ENCODE peak calls at places on chromosome 4, in four cellular contexts. T is aorta, D is neural progenitor cell, A is tibial nerve. O is an unnamed sample. For H3K9me3, the result is how much of the 10 kb centered on the place peaks cover.

GRCh38 chr4:2292679-2293108 is 30.8 kb upstream of the MXD4 start:
- DNase-seq in T (peak), D (no peak), A (no peak), O (no peak)

GRCh38 chr4:16196482-16197393 is 29.5 kb downstream of the TAPT1 start:
- DNase-seq in T (no peak), D (peak), A (no peak), O (no peak)

GRCh38 chr4:57282556-57283310 is 172.5 kb upstream of the IGFBP7 start:
- DNase-seq in T (no peak), D (no peak), A (no peak), O (no peak)

GRCh38 chr4:10659251-10659650 is 25.3 kb downstream of the CLNK start:
- DNase-seq in T (no peak), D (no peak), A (no peak), O (no peak)

GRCh38 chr4:173584506-173584905 is 54.5 kb upstream of the HAND2 start:
- DNase-seq in T (no peak), D (no peak), A (no peak), O (no peak)

GRCh38 chr4:141009931-141010330 is 123.3 kb downstream of the RNF150 start:
- DNase-seq in T (no peak), D (no peak), A (no peak), O (no peak)

GRCh38 chr4:186746581-186746980 is 22.9 kb upstream of the FAT1 start:
- DNase-seq in T (no peak), D (no peak), A (no peak), O (no peak)

GRCh38 chr4:139603576-139604387 is 47.8 kb upstream of the SETD7 start:
- DNase-seq in T (no peak), D (peak), A (peak), O (no peak)

GRCh38 chr4:87624698-87625097 is 16.4 kb downstream of the DSPP start:
- DNase-seq in T (no peak), D (no peak), A (no peak), O (no peak)

GRCh38 chr4:13627606-13628301 is at the start of gene BOD1L1:
- DNase-seq in T (peak), D (peak), A (peak), O (peak)

GRCh38 chr4:124234771-124235170 is 477.8 kb downstream of the ANKRD50 start:
- DNase-seq in T (no peak), D (no peak), A (no peak), O (no peak)

GRCh38 chr4:165475706-165476070 is 96.9 kb downstream of the CPE start:
- DNase-seq in T (no peak), D (no peak), A (no peak), O (no peak)
- H3K27ac ChIP-seq in T (no peak), D (no peak), A (no peak), O (no peak)

GRCh38 chr4:152820073-152820472 is 40.3 kb downstream of the ARFIP1 start:
- DNase-seq in T (no peak), D (no peak), A (no peak), O (no peak)
- H3K9me3 ChIP-seq in T (under half), D (under half), A (under half), O (under half)

GRCh38 chr4:185285632-185286393 is 76.4 kb downstream of the SNX25 start:
- DNase-seq in T (no peak), D (no peak), A (no peak), O (no peak)

GRCh38 chr4:185293202-185293601 is 83.8 kb downstream of the SNX25 start:
- DNase-seq in T (no peak), D (no peak), A (no peak), O (no peak)

GRCh38 chr4:185286571-185286970 is 77.2 kb downstream of the SNX25 start:
- DNase-seq in T (no peak), D (no peak), A (no peak), O (no peak)

GRCh38 chr4:185290018-185290607 is 80.7 kb downstream of the SNX25 start:
- DNase-seq in T (no peak), D (no peak), A (no peak), O (no peak)

GRCh38 chr4:185290656-185291055 is 81.3 kb downstream of the SNX25 start:
- DNase-seq in T (no peak), D (no peak), A (no peak), O (no peak)
- H3K27ac ChIP-seq in T (no peak), D (no peak), A (no peak), O (no peak)

DNA sequence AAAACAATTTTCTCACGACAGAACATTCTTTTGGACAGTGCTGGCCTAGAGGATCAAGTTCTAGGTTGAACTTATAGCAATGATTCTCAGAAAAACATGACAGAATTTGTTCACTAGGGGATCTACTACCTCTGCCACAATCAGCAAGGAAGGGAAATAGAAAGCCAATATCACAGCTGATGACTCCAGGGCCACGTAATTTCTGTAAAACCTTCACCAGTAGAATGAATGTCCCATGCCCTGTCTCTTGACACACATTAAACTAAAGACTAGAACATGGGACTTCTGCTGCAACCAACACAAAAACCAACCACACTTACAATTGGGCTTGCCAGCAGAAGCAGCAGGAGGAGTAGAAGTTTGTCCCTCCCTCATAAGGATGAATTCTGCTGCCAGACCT is 86.0 kb upstream of the NPFFR2 start:
- DNase-seq in T (no peak), D (no peak), A (no peak), O (no peak)
- H3K9me3 ChIP-seq in T (under half), D (under half), A (under half), O (under half)

DNA sequence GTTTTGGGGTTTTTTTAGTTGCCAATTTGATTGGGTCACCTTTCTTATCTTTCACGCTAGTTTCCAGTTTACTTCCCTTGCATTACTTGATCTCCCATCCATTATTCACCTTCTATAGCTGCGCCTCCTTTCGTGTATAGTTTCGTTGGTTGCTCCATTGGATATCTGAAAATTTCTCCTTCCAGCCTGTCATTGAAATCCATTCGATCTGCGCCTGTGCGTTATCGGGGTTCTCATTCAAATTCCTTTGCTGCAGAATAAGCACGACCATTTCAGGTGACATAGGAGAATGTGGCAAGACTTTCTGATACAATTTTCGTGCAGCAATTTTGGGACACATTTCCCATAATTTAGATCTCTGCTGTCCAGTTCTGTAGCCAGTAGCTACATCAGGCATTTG is 826 bp downstream of the TRAPPC11 start:
- DNase-seq in T (no peak), D (peak), A (no peak), O (no peak)
- H3K27ac ChIP-seq in T (no peak), D (peak), A (peak), O (no peak)

GRCh38 chr4:128590773-128591172 is 218.7 kb upstream of the JADE1 start:
- DNase-seq in T (no peak), D (no peak), A (no peak), O (no peak)

GRCh38 chr4:128589384-128589957 is 220.0 kb upstream of the JADE1 start:
- DNase-seq in T (no peak), D (no peak), A (no peak), O (no peak)

GRCh38 chr4:128587382-128587781 is 222.1 kb upstream of the JADE1 start:
- DNase-seq in T (no peak), D (no peak), A (no peak), O (no peak)

GRCh38 chr4:128591482-128591881 is 218.0 kb upstream of the JADE1 start:
- DNase-seq in T (no peak), D (no peak), A (no peak), O (no peak)

DNA sequence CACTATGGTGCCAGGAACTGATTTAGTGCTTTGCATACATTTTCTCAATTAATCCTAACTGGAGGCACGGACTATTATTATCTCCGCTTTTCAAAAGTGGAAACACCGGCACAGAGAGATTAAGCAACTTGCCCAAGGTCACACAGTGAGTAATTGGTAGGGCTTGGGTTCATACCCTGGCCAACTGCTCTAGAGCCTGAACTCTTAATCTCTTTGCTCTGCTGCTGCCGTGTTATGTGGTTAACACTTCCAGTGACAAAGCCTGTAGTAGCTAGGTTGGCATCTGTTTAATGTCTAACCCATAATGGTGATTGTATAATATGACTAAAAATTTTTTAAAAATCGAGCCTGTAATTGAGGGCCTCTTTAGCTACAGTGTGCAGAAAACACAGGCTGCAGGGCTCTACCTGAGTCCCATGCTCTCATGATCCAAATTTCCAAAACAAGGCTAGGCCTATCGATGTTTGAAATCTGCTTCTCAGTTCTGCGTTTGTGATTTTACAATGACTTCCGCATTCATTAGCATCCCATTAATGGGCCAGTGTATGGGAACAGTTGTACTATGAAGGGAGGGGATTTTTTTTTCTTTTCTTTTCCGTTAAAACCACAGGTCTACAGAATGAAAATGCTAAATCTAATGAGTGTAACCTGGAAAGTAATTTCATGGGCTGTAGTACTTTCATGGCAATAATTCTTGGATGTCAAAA is 219.3 kb upstream of the JADE1 start:
- DNase-seq in T (no peak), D (no peak), A (no peak), O (no peak)
- H3K9me3 ChIP-seq in T (under half), D (under half), A (under half), O (under half)